ENCODE peak calls at places on chromosomes 11 and 22, in five cellular contexts. One of them, this sample, is unnamed.

GRCh38 chr11:43833657-43834073 is 47.0 kb upstream of the ALKBH3 start:
- DNase-seq in right cardiac atrium: no peak
- DNase-seq in thyroid gland: no peak
- DNase-seq in naive thymus-derived CD4-positive, alpha-beta T cell: no peak
- DNase-seq in neural progenitor cell: no peak
- DNase-seq in this sample: no peak

GRCh38 chr11:9076661-9077060 is 14.7 kb downstream of the SCUBE2 start:
- DNase-seq in right cardiac atrium: no peak
- DNase-seq in thyroid gland: no peak
- DNase-seq in naive thymus-derived CD4-positive, alpha-beta T cell: no peak
- DNase-seq in neural progenitor cell: no peak
- DNase-seq in this sample: no peak

GRCh38 chr11:68314886-68315580 is 2.6 kb downstream of the LRP5 start:
- DNase-seq in right cardiac atrium: peak; percentile 63
- DNase-seq in thyroid gland: peak; percentile 64
- DNase-seq in naive thymus-derived CD4-positive, alpha-beta T cell: no peak
- DNase-seq in neural progenitor cell: no peak
- DNase-seq in this sample: no peak

GRCh38 chr22:39674536-39674935 is 104.0 kb downstream of the CACNA1I start:
- DNase-seq in right cardiac atrium: no peak
- DNase-seq in thyroid gland: no peak
- DNase-seq in naive thymus-derived CD4-positive, alpha-beta T cell: no peak
- DNase-seq in neural progenitor cell: no peak
- DNase-seq in this sample: no peak

GRCh38 chr11:2667940-2668339 is 31.9 kb downstream of the KCNQ1OT1 start:
- DNase-seq in right cardiac atrium: no peak
- DNase-seq in thyroid gland: no peak
- DNase-seq in naive thymus-derived CD4-positive, alpha-beta T cell: no peak
- DNase-seq in neural progenitor cell: no peak
- DNase-seq in this sample: no peak

GRCh38 chr22:30889268-30889995 is 79.1 kb downstream of the MORC2 start:
- DNase-seq in right cardiac atrium: no peak
- DNase-seq in thyroid gland: no peak
- DNase-seq in naive thymus-derived CD4-positive, alpha-beta T cell: no peak
- DNase-seq in neural progenitor cell: no peak
- DNase-seq in this sample: no peak

GRCh38 chr22:31676700-31677099 is 14.7 kb upstream of the PISD start:
- DNase-seq in right cardiac atrium: peak; percentile 97
- DNase-seq in thyroid gland: peak; percentile 95
- DNase-seq in naive thymus-derived CD4-positive, alpha-beta T cell: peak; percentile 87
- DNase-seq in neural progenitor cell: peak; percentile 89
- DNase-seq in this sample: no peak

GRCh38 chr11:64060861-64061444 is 25.2 kb downstream of the FLRT1 start:
- DNase-seq in right cardiac atrium: peak; percentile 85
- DNase-seq in thyroid gland: peak; percentile 56
- DNase-seq in naive thymus-derived CD4-positive, alpha-beta T cell: peak; percentile 29
- DNase-seq in neural progenitor cell: peak; percentile 92
- DNase-seq in this sample: no peak

GRCh38 chr11:36693139-36693845 is 95.3 kb upstream of the RAG2 start:
- DNase-seq in right cardiac atrium: no peak
- DNase-seq in thyroid gland: no peak
- DNase-seq in naive thymus-derived CD4-positive, alpha-beta T cell: no peak
- DNase-seq in neural progenitor cell: no peak
- DNase-seq in this sample: no peak

GRCh38 chr11:63598556-63598955 is 15.7 kb downstream of the PLAAT3 start:
- DNase-seq in right cardiac atrium: no peak
- DNase-seq in thyroid gland: no peak
- DNase-seq in naive thymus-derived CD4-positive, alpha-beta T cell: no peak
- DNase-seq in neural progenitor cell: no peak
- DNase-seq in this sample: no peak

GRCh38 chr22:39721456-39722325 is 151.1 kb downstream of the CACNA1I start:
- DNase-seq in right cardiac atrium: no peak
- DNase-seq in thyroid gland: no peak
- DNase-seq in naive thymus-derived CD4-positive, alpha-beta T cell: no peak
- DNase-seq in neural progenitor cell: no peak
- DNase-seq in this sample: no peak

GRCh38 chr11:74288161-74288560 is 23.3 kb downstream of the P4HA3 start:
- DNase-seq in right cardiac atrium: no peak
- DNase-seq in thyroid gland: peak; percentile 12
- DNase-seq in naive thymus-derived CD4-positive, alpha-beta T cell: no peak
- DNase-seq in neural progenitor cell: no peak
- DNase-seq in this sample: no peak

GRCh38 chr11:67640021-67640757 is 626 bp upstream of the TBX10 start:
- DNase-seq in right cardiac atrium: peak; percentile 82
- DNase-seq in thyroid gland: peak; percentile 73
- DNase-seq in naive thymus-derived CD4-positive, alpha-beta T cell: peak; percentile 33
- DNase-seq in neural progenitor cell: peak; percentile 85
- DNase-seq in this sample: no peak

GRCh38 chr22:23509571-23510302 is 70.4 kb downstream of the IGLL1 start:
- DNase-seq in right cardiac atrium: no peak
- DNase-seq in thyroid gland: peak; percentile 21
- DNase-seq in naive thymus-derived CD4-positive, alpha-beta T cell: no peak
- DNase-seq in neural progenitor cell: no peak
- DNase-seq in this sample: no peak

GRCh38 chr11:103958475-103959215 is 77.8 kb upstream of the DDI1 start:
- DNase-seq in right cardiac atrium: no peak
- DNase-seq in thyroid gland: no peak
- DNase-seq in naive thymus-derived CD4-positive, alpha-beta T cell: no peak
- DNase-seq in neural progenitor cell: no peak
- DNase-seq in this sample: no peak

GRCh38 chr11:45382133-45382878 is 96.2 kb upstream of the SYT13 start:
- DNase-seq in right cardiac atrium: no peak
- DNase-seq in thyroid gland: no peak
- DNase-seq in naive thymus-derived CD4-positive, alpha-beta T cell: no peak
- DNase-seq in neural progenitor cell: no peak
- DNase-seq in this sample: no peak

GRCh38 chr11:12888525-12889158 is 120.5 kb upstream of the RASSF10 start:
- DNase-seq in right cardiac atrium: peak; percentile 90
- DNase-seq in thyroid gland: peak; percentile 91
- DNase-seq in naive thymus-derived CD4-positive, alpha-beta T cell: peak; percentile 59
- DNase-seq in neural progenitor cell: peak; percentile 87
- DNase-seq in this sample: peak; percentile 45

GRCh38 chr11:197741-198235 is 4.9 kb downstream of the SCGB1C1 start:
- DNase-seq in right cardiac atrium: peak; percentile 59
- DNase-seq in thyroid gland: no peak
- DNase-seq in naive thymus-derived CD4-positive, alpha-beta T cell: no peak
- DNase-seq in neural progenitor cell: no peak
- DNase-seq in this sample: no peak

GRCh38 chr11:73162196-73162740 is 20.1 kb upstream of the FCHSD2 start:
- DNase-seq in right cardiac atrium: no peak
- DNase-seq in thyroid gland: no peak
- DNase-seq in naive thymus-derived CD4-positive, alpha-beta T cell: no peak
- DNase-seq in neural progenitor cell: no peak
- DNase-seq in this sample: no peak

GRCh38 chr22:21697021-21697771 is 31.4 kb downstream of the PPIL2 start:
- DNase-seq in right cardiac atrium: peak; percentile 42
- DNase-seq in thyroid gland: no peak
- DNase-seq in naive thymus-derived CD4-positive, alpha-beta T cell: no peak
- DNase-seq in neural progenitor cell: no peak
- DNase-seq in this sample: no peak

GRCh38 chr11:134655189-134655937 is 243.3 kb upstream of the B3GAT1 start:
- DNase-seq in right cardiac atrium: no peak
- DNase-seq in thyroid gland: no peak
- DNase-seq in naive thymus-derived CD4-positive, alpha-beta T cell: no peak
- DNase-seq in neural progenitor cell: no peak
- DNase-seq in this sample: no peak

GRCh38 chr11:76604652-76605241 is 65.8 kb downstream of the LRRC32 start:
- DNase-seq in right cardiac atrium: peak; percentile 88
- DNase-seq in thyroid gland: no peak
- DNase-seq in naive thymus-derived CD4-positive, alpha-beta T cell: no peak
- DNase-seq in neural progenitor cell: no peak
- DNase-seq in this sample: no peak

GRCh38 chr11:1323779-1324178 is 14.3 kb upstream of the TOLLIP start:
- DNase-seq in right cardiac atrium: no peak
- DNase-seq in thyroid gland: no peak
- DNase-seq in naive thymus-derived CD4-positive, alpha-beta T cell: no peak
- DNase-seq in neural progenitor cell: no peak
- DNase-seq in this sample: no peak

GRCh38 chr22:39449708-39450107 is 7.1 kb upstream of the MGAT3 start:
- DNase-seq in right cardiac atrium: no peak
- DNase-seq in thyroid gland: no peak
- DNase-seq in naive thymus-derived CD4-positive, alpha-beta T cell: no peak
- DNase-seq in neural progenitor cell: no peak
- DNase-seq in this sample: no peak

GRCh38 chr11:72113170-72113808 is 794 bp upstream of the ANAPC15 start:
- DNase-seq in right cardiac atrium: no peak
- DNase-seq in thyroid gland: no peak
- DNase-seq in naive thymus-derived CD4-positive, alpha-beta T cell: no peak
- DNase-seq in neural progenitor cell: no peak
- DNase-seq in this sample: no peak

GRCh38 chr11:14638561-14638960 is 5.0 kb upstream of the PDE3B start:
- DNase-seq in right cardiac atrium: no peak
- DNase-seq in thyroid gland: no peak
- DNase-seq in naive thymus-derived CD4-positive, alpha-beta T cell: no peak
- DNase-seq in neural progenitor cell: no peak
- DNase-seq in this sample: no peak

GRCh38 chr11:75986966-75987365 is 172.0 kb downstream of the UVRAG start:
- DNase-seq in right cardiac atrium: no peak
- DNase-seq in thyroid gland: no peak
- DNase-seq in naive thymus-derived CD4-positive, alpha-beta T cell: no peak
- DNase-seq in neural progenitor cell: no peak
- DNase-seq in this sample: no peak

GRCh38 chr22:39177791-39178190 is 25.3 kb upstream of the CBX7 start:
- DNase-seq in right cardiac atrium: peak; percentile 63
- DNase-seq in thyroid gland: no peak
- DNase-seq in naive thymus-derived CD4-positive, alpha-beta T cell: no peak
- DNase-seq in neural progenitor cell: no peak
- DNase-seq in this sample: no peak

GRCh38 chr11:117819096-117820040 is 5.2 kb downstream of the FXYD2 start:
- DNase-seq in right cardiac atrium: peak; percentile 83
- DNase-seq in thyroid gland: peak; percentile 73
- DNase-seq in naive thymus-derived CD4-positive, alpha-beta T cell: no peak
- DNase-seq in neural progenitor cell: peak; percentile 83
- DNase-seq in this sample: no peak

GRCh38 chr22:20247010-20247505 is 21.1 kb downstream of the RTN4R start:
- DNase-seq in right cardiac atrium: peak; percentile 78
- DNase-seq in thyroid gland: no peak
- DNase-seq in naive thymus-derived CD4-positive, alpha-beta T cell: no peak
- DNase-seq in neural progenitor cell: no peak
- DNase-seq in this sample: no peak

GRCh38 chr11:73359930-73360742 is 16.1 kb upstream of the RELT start:
- DNase-seq in right cardiac atrium: peak; percentile 68
- DNase-seq in thyroid gland: no peak
- DNase-seq in naive thymus-derived CD4-positive, alpha-beta T cell: peak; percentile 31
- DNase-seq in neural progenitor cell: peak; percentile 62
- DNase-seq in this sample: no peak

GRCh38 chr11:4636962-4637661 is at the start of gene OR51D1:
- DNase-seq in right cardiac atrium: peak; percentile 82
- DNase-seq in thyroid gland: peak; percentile 73
- DNase-seq in naive thymus-derived CD4-positive, alpha-beta T cell: peak; percentile 59
- DNase-seq in neural progenitor cell: peak; percentile 86
- DNase-seq in this sample: peak; percentile 28

GRCh38 chr11:114095899-114096298 is 36.4 kb downstream of the ZBTB16 start:
- DNase-seq in right cardiac atrium: no peak
- DNase-seq in thyroid gland: no peak
- DNase-seq in naive thymus-derived CD4-positive, alpha-beta T cell: no peak
- DNase-seq in neural progenitor cell: no peak
- DNase-seq in this sample: peak; percentile 32
- H3K4me3 ChIP-seq in right cardiac atrium: no peak overlapping the region
- H3K4me3 ChIP-seq in thyroid gland: no peak overlapping the region
- H3K4me3 ChIP-seq in naive thymus-derived CD4-positive, alpha-beta T cell: no peak overlapping the region
- H3K4me3 ChIP-seq in neural progenitor cell: no peak overlapping the region
- H3K4me3 ChIP-seq in this sample: peak overlapping the region; percentile 59

DNA sequence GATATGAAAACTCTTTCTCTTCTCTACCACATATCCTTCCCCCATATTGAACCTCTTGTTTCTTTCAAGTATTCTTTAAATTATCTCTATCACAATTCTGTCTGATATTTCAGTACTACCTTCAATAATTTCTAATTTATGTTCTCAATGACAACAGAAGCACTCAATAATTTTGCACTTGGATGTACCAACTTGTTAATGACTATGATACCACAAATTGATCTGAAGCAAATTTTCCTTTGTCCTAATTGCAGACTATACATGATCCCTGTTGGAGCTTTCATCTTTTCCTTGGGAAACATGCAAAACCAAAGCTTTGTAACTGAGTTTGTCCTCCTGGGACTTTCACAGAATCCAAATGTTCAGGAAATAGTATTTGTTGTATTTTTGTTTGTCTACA is at the start of gene OR4C15:
- DNase-seq in right cardiac atrium: no peak
- DNase-seq in thyroid gland: no peak
- DNase-seq in naive thymus-derived CD4-positive, alpha-beta T cell: no peak
- DNase-seq in neural progenitor cell: no peak
- DNase-seq in this sample: no peak
- H3K9me3 ChIP-seq in right cardiac atrium: no peaks in the 10 kb centered on the region
- H3K9me3 ChIP-seq in thyroid gland: no peaks in the 10 kb centered on the region
- H3K9me3 ChIP-seq in naive thymus-derived CD4-positive, alpha-beta T cell: peaks cover 7% of the 10 kb centered on the region
- H3K9me3 ChIP-seq in neural progenitor cell: peaks cover 38% of the 10 kb centered on the region
- H3K9me3 ChIP-seq in this sample: no peaks in the 10 kb centered on the region

DNA sequence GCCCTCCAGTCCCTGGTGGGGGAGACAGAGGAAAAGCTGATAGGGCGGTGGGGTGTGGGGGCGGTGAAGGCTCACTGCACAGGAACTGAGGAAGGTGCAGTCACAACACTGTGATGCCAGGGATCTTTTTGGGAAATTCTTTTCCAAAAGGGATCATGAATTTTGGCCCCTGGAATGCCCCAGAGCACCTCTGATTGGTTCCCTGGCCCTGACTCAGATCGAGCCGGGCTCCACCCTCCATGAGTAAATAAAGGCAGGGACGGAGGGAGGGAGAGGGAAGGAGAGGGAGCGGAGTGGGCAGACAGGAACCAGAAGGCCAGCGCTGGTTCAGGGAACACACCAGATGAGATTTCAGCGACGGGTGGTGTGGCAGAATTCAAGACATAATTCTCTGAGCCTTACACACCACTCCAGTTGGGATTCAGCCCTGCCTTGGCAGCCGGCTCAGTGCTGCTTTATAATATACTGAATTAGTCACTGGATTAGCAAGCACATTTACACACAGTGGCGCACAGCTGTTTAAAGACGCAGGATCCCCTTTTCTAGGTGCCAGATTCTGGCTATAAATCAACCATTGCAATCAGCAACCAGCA is 80.3 kb downstream of the ETS1 start:
- DNase-seq in right cardiac atrium: peak; percentile 93
- DNase-seq in thyroid gland: peak; percentile 32
- DNase-seq in naive thymus-derived CD4-positive, alpha-beta T cell: no peak
- DNase-seq in neural progenitor cell: no peak
- DNase-seq in this sample: no peak
- H3K4me3 ChIP-seq in right cardiac atrium: peak overlapping the region; percentile 49
- H3K4me3 ChIP-seq in thyroid gland: no peak overlapping the region
- H3K4me3 ChIP-seq in naive thymus-derived CD4-positive, alpha-beta T cell: peak overlapping the region; percentile 96
- H3K4me3 ChIP-seq in neural progenitor cell: no peak overlapping the region
- H3K4me3 ChIP-seq in this sample: no peak overlapping the region

DNA sequence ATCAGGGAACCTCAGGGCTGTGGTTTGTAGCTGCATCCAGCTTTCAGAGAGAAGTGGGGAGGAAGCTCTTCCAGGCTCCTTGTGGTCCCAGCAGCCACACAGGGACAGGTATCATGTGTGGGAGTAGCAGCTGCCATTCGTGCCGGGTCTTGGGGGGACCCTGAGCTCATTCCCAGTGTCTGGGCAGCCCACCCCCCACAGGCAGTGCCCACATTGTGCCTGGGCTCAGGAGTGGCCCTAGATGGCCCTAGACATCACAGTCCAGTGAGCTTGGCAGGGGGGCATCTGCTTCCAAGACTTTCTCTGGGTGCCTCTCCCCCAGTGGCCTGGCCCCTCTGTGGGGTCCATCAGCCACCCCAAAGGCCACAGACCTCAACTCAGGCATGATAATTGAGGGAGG is 619.7 kb downstream of the BRD1 start:
- DNase-seq in right cardiac atrium: peak; percentile 12
- DNase-seq in thyroid gland: no peak
- DNase-seq in naive thymus-derived CD4-positive, alpha-beta T cell: no peak
- DNase-seq in neural progenitor cell: no peak
- DNase-seq in this sample: no peak
- H3K9me3 ChIP-seq in right cardiac atrium: no peaks in the 10 kb centered on the region
- H3K9me3 ChIP-seq in thyroid gland: no peaks in the 10 kb centered on the region
- H3K9me3 ChIP-seq in naive thymus-derived CD4-positive, alpha-beta T cell: no peaks in the 10 kb centered on the region
- H3K9me3 ChIP-seq in neural progenitor cell: no peaks in the 10 kb centered on the region
- H3K9me3 ChIP-seq in this sample: no peaks in the 10 kb centered on the region

This sample was measured in SK-N-MC.